ENCODE peak calls at places on chromosome 20, in ten cellular contexts. Q is neural crest cell; X is stimulated activated CD4-positive, alpha-beta T cell treated with anti-CD3 and anti-CD28 coated beads, Interleukin-2, amount 100 ng/mL, for 48 hours; J is foreskin fibroblast; N is NCI-H2171 treated with DMSO at 0.1 percent for 48 hours; E is AG20443; G is AG04450; A is activated T-cell treated with anti-CD3 and anti-CD28 coated beads, Interleukin-2, amount 50 U/mL, for 72 hours; V is stimulated activated naive B cell treated with anti-CD40 and anti-IgM and Interleukin-4, amounts not matched to agents 10 μg/mL and 1 μg/mL and 100 μg/mL, for 72 hours; H is activated CD8-positive, alpha-beta T cell treated with anti-CD3 and anti-CD28 coated beads for 36 hours. O is an unnamed sample.

GRCh38 chr20:17895641-17896246 is 72.8 kb downstream of the SNX5 start:
- DNase-seq in N (no peak), Q (no peak), G (no peak), E (peak), H (peak), J (peak), X (peak), A (peak), V (peak), O (peak)

GRCh38 chr20:50022676-50023075 is 39.9 kb downstream of the SNAI1 start:
- DNase-seq in X (no peak), V (no peak), G (no peak), J (no peak), N (no peak), Q (no peak), A (no peak), E (no peak), H (no peak), O (no peak)

GRCh38 chr20:12177657-12178293 is 260.1 kb downstream of the BTBD3 start:
- DNase-seq in G (no peak), H (no peak), E (no peak), Q (no peak), N (no peak), A (no peak), X (no peak), V (no peak), J (peak), O (no peak)

GRCh38 chr20:37350655-37351574 is 5.0 kb downstream of the SRC start:
- DNase-seq in G (no peak), X (no peak), V (no peak), Q (no peak), A (no peak), N (no peak), E (no peak), J (no peak), H (no peak), O (no peak)

GRCh38 chr20:2260250-2260649 is 35.6 kb upstream of the TGM3 start:
- DNase-seq in A (no peak), G (no peak), V (no peak), X (no peak), N (no peak), H (no peak), J (no peak), E (no peak), Q (no peak), O (no peak)

GRCh38 chr20:43006651-43007375 is 182.9 kb downstream of the PTPRT start:
- DNase-seq in Q (no peak), A (no peak), V (no peak), E (no peak), X (no peak), H (no peak), G (no peak), N (no peak), J (no peak), O (no peak)

GRCh38 chr20:63955281-63955845 is 853 bp downstream of the UCKL1 start:
- DNase-seq in H (no peak), A (peak), V (no peak), Q (peak), J (peak), E (peak), G (no peak), N (peak), X (no peak), O (no peak)

GRCh38 chr20:7090753-7091310 is 323.3 kb downstream of the BMP2 start:
- DNase-seq in H (no peak), X (no peak), V (no peak), G (no peak), E (no peak), Q (no peak), J (no peak), N (no peak), A (no peak), O (no peak)

GRCh38 chr20:44849712-44850111 is 35.8 kb upstream of the YWHAB start:
- DNase-seq in J (no peak), V (no peak), N (no peak), A (no peak), E (no peak), H (no peak), G (no peak), X (no peak), Q (no peak), O (no peak)